ENCODE peak calls at places on chromosomes 1 and 21, in eight cellular contexts. I is IMR-90, B is prostate gland, S is heart left ventricle, U is A549, Z is ovary, O is GM12891, N is suprapubic skin. F is an unnamed sample.

GRCh38 chr21:17742181-17742580 is 77.0 kb downstream of the C21orf91 start:
- DNase-seq in I (no peak), B (no peak), S (no peak), U (no peak), Z (no peak), O (no peak), N (no peak), F (no peak)

GRCh38 chr1:229759037-229759435 is 133.0 kb downstream of the URB2 start:
- DNase-seq in I (peak), B (no peak), S (no peak), U (no peak), Z (no peak), O (no peak), N (no peak), F (no peak)

GRCh38 chr1:186228751-186229150 is 146.3 kb downstream of the TPR start:
- DNase-seq in I (no peak), B (no peak), S (no peak), U (no peak), Z (no peak), O (no peak), N (no peak), F (peak)

GRCh38 chr1:86429830-86430229 is 5.9 kb downstream of the CLCA2 start:
- DNase-seq in I (peak), B (peak), S (no peak), U (no peak), Z (peak), O (no peak), N (peak), F (no peak)

GRCh38 chr1:12183095-12183794 is 16.5 kb downstream of the TNFRSF1B start:
- DNase-seq in I (no peak), B (no peak), S (no peak), U (no peak), Z (no peak), O (no peak), N (no peak), F (no peak)

GRCh38 chr1:201603613-201604232 is 64.8 kb downstream of the NAV1 start:
- DNase-seq in I (peak), B (no peak), S (no peak), U (no peak), Z (no peak), O (no peak), N (no peak), F (no peak)

GRCh38 chr1:203649551-203650011 is 22.9 kb downstream of the ATP2B4 start:
- DNase-seq in I (no peak), B (no peak), S (no peak), U (no peak), Z (no peak), O (no peak), N (no peak), F (no peak)

GRCh38 chr1:109636201-109636952 is 16.7 kb downstream of the AMPD2 start:
- DNase-seq in I (peak), B (no peak), S (no peak), U (no peak), Z (peak), O (no peak), N (no peak), F (peak)

GRCh38 chr1:24765308-24765988 is 20.2 kb downstream of the CLIC4 start:
- DNase-seq in I (peak), B (no peak), S (no peak), U (no peak), Z (no peak), O (no peak), N (no peak), F (no peak)

GRCh38 chr1:115642168-115643072 is 650 bp downstream of the VANGL1 start:
- DNase-seq in I (peak), B (peak), S (peak), U (peak), Z (peak), O (peak), N (no peak), F (no peak)

GRCh38 chr1:32266926-32267645 is 16.0 kb downstream of the LCK start:
- DNase-seq in I (peak), B (no peak), S (no peak), U (no peak), Z (no peak), O (no peak), N (no peak), F (no peak)

GRCh38 chr1:24776821-24777220 is 31.6 kb downstream of the CLIC4 start:
- DNase-seq in I (no peak), B (no peak), S (no peak), U (no peak), Z (no peak), O (no peak), N (no peak), F (no peak)

GRCh38 chr1:100076319-100076718 is 56.4 kb downstream of the SASS6 start:
- DNase-seq in I (no peak), B (no peak), S (no peak), U (no peak), Z (no peak), O (no peak), N (no peak), F (no peak)

GRCh38 chr1:100077525-100077924 is 55.2 kb downstream of the SASS6 start:
- DNase-seq in I (no peak), B (no peak), S (no peak), U (no peak), Z (no peak), O (no peak), N (no peak), F (peak)

GRCh38 chr1:100075773-100076172 is 57.0 kb downstream of the SASS6 start:
- DNase-seq in I (peak), B (no peak), S (no peak), U (no peak), Z (no peak), O (no peak), N (no peak), F (peak)

GRCh38 chr1:100076744-100077143 is 56.0 kb downstream of the SASS6 start:
- DNase-seq in I (no peak), B (no peak), S (no peak), U (no peak), Z (no peak), O (no peak), N (no peak), F (no peak)

GRCh38 chr1:100080331-100080730 is 52.4 kb downstream of the SASS6 start:
- DNase-seq in I (no peak), B (no peak), S (no peak), U (no peak), Z (no peak), O (no peak), N (no peak), F (no peak)
- TF ChIP-seq POLR2A in I (no peak), B (no peak), S (no peak), U (no peak), Z (no peak), O (no peak), N (no peak), F (no peak)

DNA sequence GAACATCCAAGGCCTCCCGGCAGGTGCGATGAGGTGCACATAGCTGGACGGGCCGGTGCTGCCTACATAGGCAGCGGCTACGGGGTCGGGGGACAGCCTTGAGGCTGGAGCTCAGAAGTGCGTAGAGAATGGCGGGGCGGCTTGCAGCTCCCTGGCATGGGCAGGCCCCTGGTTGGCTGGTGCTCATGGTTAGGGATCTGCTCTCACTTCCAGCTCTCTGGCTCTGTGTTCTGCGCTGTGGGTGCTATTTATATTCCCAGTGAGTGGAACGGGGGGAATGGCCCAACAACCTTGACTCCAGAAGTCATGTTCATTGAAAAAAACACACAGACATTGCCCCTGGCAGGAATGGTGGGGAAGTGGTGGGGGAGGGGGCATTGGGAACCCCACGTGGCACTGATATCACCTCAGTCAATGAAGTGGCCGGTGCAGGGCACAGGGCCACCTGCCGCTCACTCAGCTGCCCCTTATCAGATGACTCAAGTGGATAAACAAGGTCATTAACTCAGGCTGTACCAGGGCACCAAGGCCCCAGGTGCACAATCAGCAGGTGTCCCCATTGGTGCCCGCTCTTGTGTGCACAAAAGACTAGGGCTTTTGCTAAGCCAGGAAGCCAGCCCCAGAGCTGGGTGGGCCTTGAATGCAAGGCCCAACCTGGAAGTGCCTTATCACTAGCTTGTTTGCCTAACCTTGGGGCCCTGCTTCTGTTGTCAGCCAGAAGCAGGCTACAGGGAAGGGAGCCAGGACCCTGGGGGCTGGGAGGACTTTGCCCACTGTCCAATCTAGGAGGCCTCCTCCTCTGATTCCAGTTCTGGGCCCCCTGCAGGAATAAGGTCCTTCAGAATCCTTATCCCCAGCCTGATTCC is at the start of gene NR0B2:
- DNase-seq in I (no peak), B (no peak), S (no peak), U (no peak), Z (no peak), O (no peak), N (no peak), F (no peak)
- TF ChIP-seq POLR2A in I (no peak), B (no peak), S (no peak), U (no peak), Z (no peak), O (no peak), N (no peak), F (no peak)

GRCh38 chr21:36966846-36967657 is 583 bp upstream of the HLCS start:
- DNase-seq in I (no peak), B (no peak), S (no peak), U (no peak), Z (peak), O (no peak), N (peak), F (no peak)

GRCh38 chr21:36965720-36966065 is 776 bp downstream of the HLCS start:
- DNase-seq in I (no peak), B (no peak), S (no peak), U (no peak), Z (no peak), O (no peak), N (no peak), F (no peak)

GRCh38 chr21:36964832-36965719 is 1.4 kb downstream of the HLCS start:
- DNase-seq in I (no peak), B (no peak), S (no peak), U (no peak), Z (no peak), O (no peak), N (no peak), F (no peak)

GRCh38 chr21:36964398-36964797 is 2.1 kb downstream of the HLCS start:
- DNase-seq in I (no peak), B (no peak), S (no peak), U (no peak), Z (no peak), O (no peak), N (no peak), F (no peak)

GRCh38 chr21:36966066-36966845 is at the start of gene HLCS:
- DNase-seq in I (peak), B (peak), S (peak), U (peak), Z (peak), O (peak), N (peak), F (peak)
- TF ChIP-seq POLR2A in I (peak), B (peak), S (no peak), U (peak), Z (no peak), O (no peak), N (no peak), F (no peak)

GRCh38 chr1:227729881-227730629 is 5.0 kb downstream of the JMJD4 start:
- DNase-seq in I (peak), B (no peak), S (no peak), U (peak), Z (peak), O (peak), N (no peak), F (no peak)
- TF ChIP-seq POLR2A in I (no peak), B (no peak), S (no peak), U (no peak), Z (no peak), O (peak), N (no peak), F (no peak)

GRCh38 chr21:29029524-29029923 is 5.1 kb downstream of the USP16 start:
- DNase-seq in I (no peak), B (no peak), S (no peak), U (no peak), Z (no peak), O (no peak), N (no peak), F (no peak)

GRCh38 chr21:29033301-29033700 is 8.8 kb downstream of the USP16 start:
- DNase-seq in I (no peak), B (no peak), S (no peak), U (no peak), Z (no peak), O (no peak), N (no peak), F (no peak)

GRCh38 chr21:29033871-29034270 is 9.4 kb downstream of the USP16 start:
- DNase-seq in I (peak), B (no peak), S (no peak), U (no peak), Z (no peak), O (no peak), N (no peak), F (no peak)

GRCh38 chr21:29034678-29035077 is 10.2 kb downstream of the USP16 start:
- DNase-seq in I (no peak), B (no peak), S (no peak), U (no peak), Z (no peak), O (no peak), N (no peak), F (no peak)

GRCh38 chr21:29030909-29031308 is 6.4 kb downstream of the USP16 start:
- DNase-seq in I (no peak), B (no peak), S (no peak), U (no peak), Z (no peak), O (no peak), N (no peak), F (no peak)
- TF ChIP-seq POLR2A in I (no peak), B (no peak), S (no peak), U (no peak), Z (no peak), O (no peak), N (no peak), F (no peak)

DNA sequence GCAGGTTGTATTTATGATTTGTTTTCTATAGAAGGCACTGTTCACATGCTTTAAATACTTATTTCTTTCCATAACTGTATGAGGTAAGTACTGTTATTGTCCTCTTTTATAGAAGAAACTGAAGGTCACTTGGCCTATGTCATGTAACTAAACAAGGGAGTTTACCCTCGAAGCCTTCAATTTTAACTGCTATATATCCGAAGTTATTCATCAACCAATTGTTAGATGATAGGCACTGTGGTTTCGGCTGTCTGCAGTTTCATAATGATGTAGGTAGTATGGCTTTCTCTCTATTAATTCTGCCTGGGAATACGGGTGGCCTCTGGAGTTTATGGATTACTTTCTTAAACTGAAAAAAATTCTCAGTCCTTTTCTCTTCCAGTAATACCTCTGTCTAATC is 413.3 kb upstream of the ADGRL2 start:
- DNase-seq in I (no peak), B (no peak), S (no peak), U (no peak), Z (no peak), O (no peak), N (no peak), F (no peak)
- TF ChIP-seq POLR2A in I (no peak), B (no peak), S (no peak), U (no peak), Z (no peak), O (no peak), N (no peak), F (no peak)

DNA sequence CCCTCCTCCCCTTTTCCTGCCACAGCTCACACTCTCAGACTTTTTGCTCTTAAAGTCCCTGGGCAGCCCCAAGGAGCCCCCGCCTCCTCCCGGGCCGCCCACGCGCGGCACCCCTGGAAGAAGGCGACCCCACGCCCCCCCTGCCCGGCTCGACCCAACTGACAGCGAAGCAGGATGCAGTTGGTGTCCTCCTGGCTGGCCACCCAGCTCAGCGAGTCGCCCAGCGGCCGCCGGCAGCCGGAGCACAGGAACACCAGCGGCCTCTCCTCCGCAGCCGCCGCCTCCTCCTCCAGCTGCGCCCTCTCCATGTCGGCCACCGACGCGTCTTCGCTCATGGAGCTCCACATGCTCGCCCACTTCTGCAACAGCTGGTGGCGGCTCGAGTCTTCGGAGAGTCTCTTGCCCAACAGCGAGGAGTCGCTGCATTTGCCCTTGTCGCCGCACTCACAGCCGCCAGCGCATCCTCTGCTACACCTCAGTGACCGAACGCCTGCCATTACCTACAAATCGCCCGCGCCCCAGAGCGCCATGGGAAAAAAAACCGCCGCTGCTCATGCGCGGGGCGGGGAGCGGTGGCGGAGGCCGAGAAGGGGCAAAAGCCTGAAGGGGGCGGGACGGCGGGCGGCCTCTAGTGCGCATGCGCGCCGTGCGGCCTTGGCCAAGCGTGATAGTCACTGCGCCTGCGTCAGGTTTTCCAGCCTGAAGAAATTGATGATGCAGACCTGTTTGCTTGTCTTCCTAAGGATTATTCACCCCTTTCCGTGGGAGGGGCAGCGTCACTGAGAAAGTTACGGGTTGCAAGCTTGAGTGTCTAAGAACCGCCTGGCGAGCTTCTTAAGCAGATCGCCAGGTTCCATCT is at the start of gene MIS18A:
- DNase-seq in I (peak), B (peak), S (peak), U (peak), Z (peak), O (peak), N (peak), F (peak)
- TF ChIP-seq POLR2A in I (peak), B (peak), S (no peak), U (peak), Z (peak), O (peak), N (no peak), F (no peak)

F was measured in lower leg skin.